ENCODE peak calls at places on chromosomes 12 and 14, in ten cellular contexts. C is tibial artery, E is stomach, Z is gastrocnemius medialis, X is thyroid gland, N is aorta, Q is cardiac muscle cell, W is PC-3, I is HCT116, V is A549. R is an unnamed sample. For H3K9me3, the result is how much of the 10 kb centered on the place peaks cover.

GRCh38 chr12:24507827-24508226 is 441.1 kb downstream of the BCAT1 start:
- DNase-seq in C (no peak), E (no peak), Z (no peak), X (no peak), N (no peak), Q (no peak), W (no peak), I (no peak), V (no peak), R (no peak)

GRCh38 chr14:57029620-57030253 is 219.5 kb upstream of the OTX2 start:
- DNase-seq in C (no peak), E (no peak), Z (no peak), X (no peak), N (no peak), Q (no peak), W (no peak), I (no peak), V (no peak), R (no peak)

GRCh38 chr12:48973531-48973930 is 2.0 kb upstream of the WNT10B start:
- DNase-seq in C (peak), E (no peak), Z (no peak), X (no peak), N (peak), Q (peak), W (no peak), I (no peak), V (no peak), R (no peak)

GRCh38 chr14:91284791-91285548 is 40.5 kb upstream of the GPR68 start:
- DNase-seq in C (no peak), E (no peak), Z (no peak), X (no peak), N (no peak), Q (no peak), W (no peak), I (no peak), V (no peak), R (no peak)

GRCh38 chr12:111227476-111228420 is 141.1 kb downstream of the PHETA1 start:
- DNase-seq in C (no peak), E (no peak), Z (no peak), X (no peak), N (no peak), Q (no peak), W (no peak), I (no peak), V (peak), R (no peak)

GRCh38 chr12:32377344-32378000 is 21.9 kb upstream of the FGD4 start:
- DNase-seq in C (no peak), E (no peak), Z (no peak), X (no peak), N (no peak), Q (peak), W (no peak), I (no peak), V (no peak), R (no peak)

GRCh38 chr12:32595251-32595650 is 83.8 kb upstream of the DNM1L start:
- DNase-seq in C (no peak), E (no peak), Z (no peak), X (no peak), N (no peak), Q (peak), W (peak), I (no peak), V (no peak), R (peak)

GRCh38 chr14:21860172-21860571 is 186.6 kb upstream of the OR4E1 start:
- DNase-seq in C (no peak), E (no peak), Z (no peak), X (no peak), N (no peak), Q (peak), W (peak), I (peak), V (peak), R (no peak)

GRCh38 chr12:12333407-12333831 is 16.6 kb downstream of the MANSC1 start:
- DNase-seq in C (no peak), E (peak), Z (no peak), X (peak), N (no peak), Q (peak), W (peak), I (no peak), V (no peak), R (no peak)

GRCh38 chr12:119090276-119090675 is 88.5 kb upstream of the HSPB8 start:
- DNase-seq in C (no peak), E (no peak), Z (no peak), X (no peak), N (no peak), Q (no peak), W (no peak), I (no peak), V (no peak), R (no peak)

GRCh38 chr14:50944647-50945413 is 547 bp upstream of the PYGL start:
- DNase-seq in C (peak), E (peak), Z (no peak), X (peak), N (peak), Q (peak), W (peak), I (peak), V (peak), R (peak)

GRCh38 chr14:85093631-85094330 is 436.2 kb upstream of the FLRT2 start:
- DNase-seq in C (no peak), E (no peak), Z (no peak), X (no peak), N (no peak), Q (peak), W (no peak), I (no peak), V (no peak), R (no peak)

GRCh38 chr14:52078721-52079120 is 9.9 kb upstream of the NID2 start:
- DNase-seq in C (no peak), E (no peak), Z (no peak), X (no peak), N (no peak), Q (no peak), W (peak), I (no peak), V (no peak), R (no peak)

GRCh38 chr14:93549578-93549977 is 118.8 kb downstream of the UNC79 start:
- DNase-seq in C (no peak), E (no peak), Z (no peak), X (no peak), N (no peak), Q (no peak), W (peak), I (no peak), V (no peak), R (no peak)

GRCh38 chr12:40946612-40947194 is 241.4 kb upstream of the PDZRN4 start:
- DNase-seq in C (no peak), E (no peak), Z (no peak), X (no peak), N (no peak), Q (peak), W (peak), I (peak), V (peak), R (no peak)

GRCh38 chr12:57128519-57129247 is 400 bp downstream of the LRP1 start:
- DNase-seq in C (no peak), E (no peak), Z (no peak), X (no peak), N (no peak), Q (no peak), W (no peak), I (no peak), V (no peak), R (no peak)

GRCh38 chr14:58777541-58777979 is 139.8 kb downstream of the DACT1 start:
- DNase-seq in C (no peak), E (no peak), Z (no peak), X (no peak), N (no peak), Q (no peak), W (no peak), I (no peak), V (no peak), R (no peak)

GRCh38 chr14:76098916-76099675 is 52.6 kb upstream of the GPATCH2L start:
- DNase-seq in C (no peak), E (no peak), Z (no peak), X (no peak), N (no peak), Q (no peak), W (no peak), I (no peak), V (no peak), R (no peak)

DNA sequence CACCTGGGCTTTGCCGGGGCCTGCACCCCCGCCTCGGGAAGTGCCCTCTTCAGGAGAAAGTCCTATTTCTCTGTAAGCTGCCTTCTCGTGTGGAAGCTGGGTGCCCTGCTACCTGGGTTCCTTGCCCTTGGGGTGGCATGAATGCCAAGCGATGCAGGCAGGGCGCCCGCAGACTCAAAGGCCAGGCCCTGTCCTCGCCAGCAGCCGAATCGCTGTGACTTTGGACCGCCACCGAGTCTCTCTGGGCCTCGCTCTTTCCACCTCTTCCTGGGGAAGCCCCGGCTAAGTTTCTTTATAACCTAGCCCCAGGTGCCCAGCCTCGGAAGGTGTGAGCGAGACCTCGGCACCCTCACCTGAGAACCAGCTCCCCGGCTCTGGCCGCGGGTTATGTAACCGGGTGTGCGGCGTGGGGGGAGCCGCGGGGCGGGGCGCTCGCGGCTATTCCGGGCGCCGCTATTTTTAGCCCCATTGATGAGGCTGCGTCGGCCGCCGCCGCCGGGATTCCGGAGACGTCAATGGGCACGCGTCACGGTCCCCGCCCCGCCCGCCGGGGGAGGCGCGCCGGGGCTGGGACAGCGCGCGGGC is 14.6 kb upstream of the NR4A1 start:
- DNase-seq in C (peak), E (peak), Z (peak), X (peak), N (peak), Q (peak), W (peak), I (no peak), V (peak), R (peak)
- H3K4me3 ChIP-seq in C (peak), E (peak), Z (peak), X (peak), N (peak), Q (peak), W (peak), I (peak), V (peak), R (peak)

GRCh38 chr12:131093971-131094830 is 140.5 kb downstream of the ADGRD1 start:
- DNase-seq in C (peak), E (no peak), Z (no peak), X (no peak), N (peak), Q (no peak), W (no peak), I (no peak), V (no peak), R (no peak)

GRCh38 chr12:131095826-131096680 is 142.3 kb downstream of the ADGRD1 start:
- DNase-seq in C (peak), E (no peak), Z (no peak), X (no peak), N (peak), Q (no peak), W (no peak), I (no peak), V (no peak), R (no peak)

GRCh38 chr12:131096681-131097181 is 143.0 kb downstream of the ADGRD1 start:
- DNase-seq in C (peak), E (no peak), Z (no peak), X (no peak), N (peak), Q (no peak), W (no peak), I (no peak), V (no peak), R (no peak)

GRCh38 chr12:131092911-131093901 is 139.5 kb downstream of the ADGRD1 start:
- DNase-seq in C (peak), E (no peak), Z (no peak), X (no peak), N (peak), Q (no peak), W (peak), I (no peak), V (no peak), R (peak)

DNA sequence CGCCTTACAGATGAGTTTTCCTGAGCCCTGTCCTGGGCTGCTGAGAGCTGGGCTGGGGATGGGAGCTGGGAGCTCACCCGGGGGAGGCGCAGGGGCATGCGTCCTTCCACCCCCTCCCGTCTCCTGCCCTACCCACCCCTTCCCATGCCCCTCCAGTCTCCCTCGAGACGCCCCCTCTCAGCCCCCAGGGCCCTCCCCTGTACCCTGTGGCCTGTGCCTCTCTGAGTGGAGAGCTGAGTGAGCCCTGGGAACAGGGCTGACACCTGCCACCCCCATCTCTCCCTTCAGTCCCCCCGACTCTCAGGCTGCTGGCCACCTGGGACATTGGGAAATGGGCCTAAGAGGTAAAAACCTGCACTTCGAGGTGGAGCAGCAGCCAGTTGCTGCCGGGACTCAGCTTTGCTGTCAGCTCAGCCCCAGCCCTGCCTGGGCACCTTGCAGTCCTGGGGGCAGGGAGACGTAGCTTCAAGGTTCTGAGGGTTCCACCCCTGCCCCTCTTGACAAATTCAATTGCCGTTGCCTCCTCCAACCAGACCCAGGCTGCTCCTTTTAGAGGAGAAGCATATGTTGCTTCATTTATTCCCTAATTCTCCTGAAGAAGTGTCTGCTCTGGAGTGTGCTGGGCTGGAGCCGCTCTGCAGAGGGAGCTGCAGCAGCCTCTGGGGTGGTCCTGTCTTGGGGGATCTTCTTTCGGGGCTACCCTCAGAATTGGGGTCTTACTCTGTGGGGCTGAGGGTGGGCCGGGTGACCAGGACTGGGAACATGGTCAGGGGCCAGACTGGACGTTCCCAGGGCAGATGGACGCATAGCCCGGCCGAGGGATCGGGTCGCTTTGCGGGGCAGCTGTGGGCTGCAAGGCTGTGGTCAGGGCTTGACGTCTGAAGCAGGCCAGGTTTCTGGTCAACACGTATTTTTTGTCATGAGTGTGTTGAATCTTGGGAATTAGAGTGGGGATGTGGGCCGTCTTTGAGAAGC is 141.4 kb downstream of the ADGRD1 start:
- DNase-seq in C (peak), E (no peak), Z (no peak), X (no peak), N (peak), Q (no peak), W (no peak), I (no peak), V (no peak), R (no peak)
- H3K9me3 ChIP-seq in C (under half), E (under half), Z (under half), X (under half), N (under half), Q (under half), W (under half), I (under half), V (under half), R (under half)

GRCh38 chr12:132444957-132445883 is 44.7 kb upstream of the FBRSL1 start:
- DNase-seq in C (peak), E (peak), Z (no peak), X (peak), N (no peak), Q (no peak), W (no peak), I (no peak), V (no peak), R (no peak)

GRCh38 chr12:132447327-132447720 is 42.6 kb upstream of the FBRSL1 start:
- DNase-seq in C (no peak), E (no peak), Z (no peak), X (no peak), N (no peak), Q (no peak), W (no peak), I (no peak), V (no peak), R (no peak)

GRCh38 chr12:132447731-132448452 is 42.1 kb upstream of the FBRSL1 start:
- DNase-seq in C (no peak), E (no peak), Z (no peak), X (no peak), N (no peak), Q (no peak), W (no peak), I (no peak), V (no peak), R (no peak)

GRCh38 chr12:132445884-132446471 is 44.0 kb upstream of the FBRSL1 start:
- DNase-seq in C (no peak), E (peak), Z (no peak), X (peak), N (no peak), Q (peak), W (peak), I (peak), V (peak), R (peak)

GRCh38 chr12:132446535-132447326 is 43.2 kb upstream of the FBRSL1 start:
- DNase-seq in C (no peak), E (no peak), Z (no peak), X (no peak), N (no peak), Q (no peak), W (no peak), I (no peak), V (no peak), R (no peak)
- H3K4me3 ChIP-seq in C (no peak), E (peak), Z (peak), X (no peak), N (no peak), Q (no peak), W (peak), I (peak), V (peak), R (peak)

DNA sequence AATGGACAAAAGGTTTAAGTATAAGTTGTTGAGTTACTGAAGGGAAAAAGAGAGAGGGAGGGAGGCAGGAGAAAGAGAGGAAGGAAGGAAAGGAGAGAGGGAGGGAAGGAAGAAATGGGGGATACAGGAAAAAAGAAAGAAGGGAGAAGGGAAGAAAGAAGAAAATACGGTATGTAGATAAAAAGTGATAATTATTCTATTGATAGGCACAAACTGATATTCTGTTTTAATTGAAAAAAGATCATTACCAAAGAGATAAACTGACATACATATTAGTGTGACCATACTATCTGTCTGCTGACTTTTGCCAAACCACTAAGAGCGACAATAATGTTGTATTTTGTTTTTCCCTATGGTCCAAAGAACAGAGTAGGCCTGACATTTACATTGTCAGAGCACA is 154.5 kb downstream of the LRFN5 start:
- DNase-seq in C (no peak), E (no peak), Z (no peak), X (no peak), N (no peak), Q (no peak), W (no peak), I (no peak), V (no peak), R (no peak)
- H3K9me3 ChIP-seq in C (under half), E (under half), Z (under half), X (under half), N (under half), Q (under half), W (under half), I (under half), V (under half), R (under half)

DNA sequence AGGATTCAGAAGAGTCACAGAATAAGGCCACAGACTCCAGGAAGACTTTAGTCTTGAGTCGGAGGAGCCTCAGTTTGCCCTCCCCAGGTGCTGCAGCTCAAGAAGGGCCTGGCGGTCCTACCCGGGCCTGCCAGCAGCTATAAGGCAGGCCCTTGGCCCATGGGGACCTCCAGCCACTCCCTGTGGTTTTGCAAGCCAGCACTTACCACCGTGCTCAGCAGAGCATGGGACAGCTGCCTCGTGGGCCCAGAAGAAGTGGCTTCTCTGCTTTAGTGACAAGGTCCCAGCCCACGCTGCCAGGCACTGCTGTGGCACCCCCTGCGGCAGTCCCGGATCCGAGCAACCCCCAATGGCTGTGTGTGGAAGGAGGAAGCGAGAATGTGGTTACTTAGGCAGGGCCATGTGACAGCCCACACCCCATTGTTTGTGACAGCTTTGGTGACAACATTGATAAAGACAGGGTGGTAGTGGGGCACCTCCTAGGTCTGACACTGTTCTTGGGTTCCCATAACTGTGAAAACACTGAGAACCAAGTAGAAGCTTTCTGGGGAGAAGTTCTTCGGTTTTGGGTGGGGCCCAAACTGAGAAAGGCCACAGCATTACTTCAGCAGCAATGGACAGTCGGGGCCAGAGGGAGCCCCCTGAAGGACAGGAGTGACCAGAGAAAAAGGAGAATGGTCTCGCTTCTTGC is at the start of gene SELPLG:
- DNase-seq in C (peak), E (peak), Z (peak), X (peak), N (peak), Q (no peak), W (no peak), I (no peak), V (no peak), R (no peak)
- H3K4me3 ChIP-seq in C (peak), E (peak), Z (no peak), X (no peak), N (no peak), Q (no peak), W (no peak), I (no peak), V (no peak), R (no peak)

DNA sequence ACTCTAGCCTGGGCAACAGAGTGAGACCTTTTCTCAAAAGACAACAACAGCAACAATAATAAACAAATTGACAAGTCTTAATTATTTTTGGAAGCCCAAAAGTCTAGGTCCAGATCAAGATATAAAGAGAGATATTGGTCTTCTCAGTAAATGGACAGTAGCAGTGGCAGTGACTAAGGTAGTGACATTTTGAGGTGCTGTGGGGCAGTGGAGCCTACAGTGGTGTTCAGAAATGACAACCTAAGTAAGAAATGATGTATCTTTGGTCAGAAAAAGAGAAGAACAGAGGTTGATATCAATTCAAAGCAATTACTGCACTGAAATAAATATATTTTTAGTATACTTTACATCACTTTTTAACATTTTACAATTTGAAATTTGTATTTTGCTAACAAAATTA is 20.7 kb downstream of the METTL25 start:
- DNase-seq in C (no peak), E (no peak), Z (no peak), X (no peak), N (no peak), Q (no peak), W (no peak), I (no peak), V (no peak), R (no peak)
- H3K9me3 ChIP-seq in C (under half), E (under half), Z (under half), X (under half), N (under half), Q (under half), W (under half), I (under half), V (under half), R (under half)

R was measured in MG63.